ENCODE peak calls at places on chromosomes 16 and 17, in nine cellular contexts. E, H, V, C, F, Q, L, O and I are unnamed samples.

GRCh38 chr17:81301195-81302144 is 6.4 kb upstream of the SLC38A10 start:
- DNase-seq in E (no peak), H (no peak), V (no peak), C (no peak), F (no peak), Q (no peak), L (no peak), O (no peak), I (no peak)

GRCh38 chr16:3461120-3461519 is 17.6 kb downstream of the NAA60 start:
- DNase-seq in E (no peak), H (peak; percentile 18), V (no peak), C (no peak), F (no peak), Q (no peak), L (no peak), O (no peak), I (no peak)

GRCh38 chr16:19822534-19822933 is 62.1 kb downstream of the GPRC5B start:
- DNase-seq in E (no peak), H (no peak), V (no peak), C (no peak), F (no peak), Q (no peak), L (no peak), O (peak; percentile 79), I (no peak)

GRCh38 chr17:16199093-16199492 is 16.2 kb downstream of the NCOR1 start:
- DNase-seq in E (peak; percentile 17), H (peak; percentile 19), V (no peak), C (no peak), F (no peak), Q (peak; percentile 51), L (no peak), O (peak; percentile 4), I (no peak)

GRCh38 chr16:72814226-72814625 is 233.7 kb downstream of the ZFHX3 start:
- DNase-seq in E (no peak), H (no peak), V (no peak), C (no peak), F (no peak), Q (no peak), L (no peak), O (peak; percentile 21), I (no peak)

GRCh38 chr17:45222273-45222993 is 748 bp downstream of the FMNL1 start:
- DNase-seq in E (no peak), H (no peak), V (no peak), C (no peak), F (no peak), Q (no peak), L (no peak), O (no peak), I (peak; percentile 53)

GRCh38 chr16:66882702-66883101 is 2.4 kb downstream of the PDP2 start:
- DNase-seq in E (no peak), H (no peak), V (no peak), C (no peak), F (no peak), Q (no peak), L (no peak), O (no peak), I (no peak)

GRCh38 chr16:83579431-83579830 is 228.3 kb upstream of the HSBP1 start:
- DNase-seq in E (peak; percentile 25), H (no peak), V (no peak), C (no peak), F (no peak), Q (no peak), L (no peak), O (no peak), I (no peak)

GRCh38 chr17:13114601-13115024 is 96.8 kb upstream of the ELAC2 start:
- DNase-seq in E (peak; percentile 58), H (peak; percentile 5), V (no peak), C (peak; percentile 31), F (no peak), Q (peak; percentile 10), L (peak; percentile 35), O (peak; percentile 28), I (no peak)

GRCh38 chr17:65115721-65116312 is 21.4 kb upstream of the RGS9 start:
- DNase-seq in E (no peak), H (peak; percentile 85), V (no peak), C (no peak), F (no peak), Q (no peak), L (no peak), O (no peak), I (no peak)

GRCh38 chr16:19424478-19424877 is 6.8 kb downstream of the TMC5 start:
- DNase-seq in E (no peak), H (no peak), V (no peak), C (no peak), F (no peak), Q (no peak), L (no peak), O (no peak), I (no peak)